ENCODE peak calls at places on chromosomes 5 and 9, in five cellular contexts. L is HCT116, K is endothelial cell of umbilical vein, O is fibroblast of lung, S is OCI-LY7. E is an unnamed sample.

GRCh38 chr9:15404171-15404570 is 18.5 kb upstream of the SNAPC3 start:
- DNase-seq in L (no peak), K (no peak), O (no peak), S (no peak), E (no peak)

GRCh38 chr9:93049491-93049890 is 9.0 kb upstream of the SUSD3 start:
- DNase-seq in L (no peak), K (no peak), O (no peak), S (no peak), E (no peak)

GRCh38 chr5:138336952-138337684 is 948 bp upstream of the FAM53C start:
- DNase-seq in L (peak), K (no peak), O (peak), S (no peak), E (no peak)

GRCh38 chr9:93427655-93428379 is 23.7 kb upstream of the FAM120A start:
- DNase-seq in L (no peak), K (no peak), O (no peak), S (no peak), E (no peak)

GRCh38 chr5:626850-627249 is 14.7 kb downstream of the CEP72 start:
- DNase-seq in L (no peak), K (no peak), O (peak), S (no peak), E (no peak)

GRCh38 chr9:93960221-93960970 is 5.2 kb upstream of the BARX1 start:
- DNase-seq in L (no peak), K (no peak), O (peak), S (no peak), E (no peak)

GRCh38 chr9:2043243-2043642 is 28.1 kb downstream of the SMARCA2 start:
- DNase-seq in L (no peak), K (no peak), O (no peak), S (no peak), E (no peak)

GRCh38 chr9:19379697-19380046 is 364 bp downstream of the RPS6 start:
- DNase-seq in L (no peak), K (peak), O (no peak), S (peak), E (no peak)

GRCh38 chr5:156523607-156524006 is 196.6 kb downstream of the SGCD start:
- DNase-seq in L (no peak), K (no peak), O (no peak), S (no peak), E (no peak)

GRCh38 chr5:79971156-79971555 is 19.9 kb downstream of the MTX3 start:
- DNase-seq in L (no peak), K (peak), O (peak), S (no peak), E (no peak)

GRCh38 chr5:96718635-96719077 is 56.5 kb downstream of the CAST start:
- DNase-seq in L (no peak), K (no peak), O (no peak), S (no peak), E (no peak)

GRCh38 chr9:13478235-13478634 is 198.7 kb upstream of the MPDZ start:
- DNase-seq in L (no peak), K (no peak), O (peak), S (no peak), E (no peak)

GRCh38 chr5:78509884-78510769 is 138.4 kb downstream of the LHFPL2 start:
- DNase-seq in L (no peak), K (peak), O (no peak), S (peak), E (no peak)

GRCh38 chr9:97972753-97973152 is 10.4 kb upstream of the ANP32B start:
- DNase-seq in L (no peak), K (no peak), O (no peak), S (no peak), E (no peak)
- H2AFZ ChIP-seq in L (no peak), K (no peak), O (no peak), S (no peak), E (no peak)

GRCh38 chr5:160119142-160119904 is at the start of gene PWWP2A:
- DNase-seq in L (peak), K (peak), O (peak), S (peak), E (peak)

GRCh38 chr5:160118349-160119141 is 705 bp downstream of the PWWP2A start:
- DNase-seq in L (no peak), K (no peak), O (peak), S (peak), E (peak)

GRCh38 chr5:160116991-160117390 is 2.3 kb downstream of the PWWP2A start:
- DNase-seq in L (no peak), K (no peak), O (no peak), S (no peak), E (no peak)

DNA sequence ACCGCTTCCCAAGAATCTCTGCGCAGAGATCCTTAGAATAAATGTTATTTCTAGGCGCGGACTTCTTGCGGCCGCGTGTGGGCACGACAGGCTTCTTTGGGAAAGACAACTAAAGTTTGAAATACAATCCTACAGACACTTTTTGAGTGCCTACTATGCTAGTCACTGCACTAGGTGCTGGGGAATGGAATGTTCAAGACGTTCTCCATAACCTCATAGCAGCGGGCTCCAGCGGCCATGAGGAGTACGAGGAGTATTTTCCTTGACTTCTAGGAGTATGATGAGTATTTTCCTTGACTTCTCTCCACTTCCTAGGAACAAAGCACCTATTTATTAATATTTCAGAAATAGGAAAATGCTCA is 636 bp upstream of the PWWP2A start:
- DNase-seq in L (no peak), K (no peak), O (no peak), S (no peak), E (no peak)
- TF ChIP-seq CTCF in L (no peak), K (peak), O (peak), S (no peak), E (no peak)

GRCh38 chr5:149063901-149064478 is 1.1 kb upstream of the SH3TC2 start:
- DNase-seq in L (no peak), K (no peak), O (no peak), S (no peak), E (peak)

GRCh38 chr5:149061341-149061740 is 1.5 kb downstream of the SH3TC2 start:
- DNase-seq in L (no peak), K (no peak), O (no peak), S (no peak), E (no peak)

GRCh38 chr5:149063017-149063687 is at the start of gene SH3TC2:
- DNase-seq in L (peak), K (peak), O (peak), S (no peak), E (peak)

GRCh38 chr5:149060325-149060724 is 2.5 kb downstream of the SH3TC2 start:
- DNase-seq in L (no peak), K (peak), O (no peak), S (no peak), E (peak)

GRCh38 chr5:149062371-149063016 is 368 bp downstream of the SH3TC2 start:
- DNase-seq in L (peak), K (peak), O (peak), S (no peak), E (peak)
- H2AFZ ChIP-seq in L (no peak), K (no peak), O (peak), S (no peak), E (no peak)

DNA sequence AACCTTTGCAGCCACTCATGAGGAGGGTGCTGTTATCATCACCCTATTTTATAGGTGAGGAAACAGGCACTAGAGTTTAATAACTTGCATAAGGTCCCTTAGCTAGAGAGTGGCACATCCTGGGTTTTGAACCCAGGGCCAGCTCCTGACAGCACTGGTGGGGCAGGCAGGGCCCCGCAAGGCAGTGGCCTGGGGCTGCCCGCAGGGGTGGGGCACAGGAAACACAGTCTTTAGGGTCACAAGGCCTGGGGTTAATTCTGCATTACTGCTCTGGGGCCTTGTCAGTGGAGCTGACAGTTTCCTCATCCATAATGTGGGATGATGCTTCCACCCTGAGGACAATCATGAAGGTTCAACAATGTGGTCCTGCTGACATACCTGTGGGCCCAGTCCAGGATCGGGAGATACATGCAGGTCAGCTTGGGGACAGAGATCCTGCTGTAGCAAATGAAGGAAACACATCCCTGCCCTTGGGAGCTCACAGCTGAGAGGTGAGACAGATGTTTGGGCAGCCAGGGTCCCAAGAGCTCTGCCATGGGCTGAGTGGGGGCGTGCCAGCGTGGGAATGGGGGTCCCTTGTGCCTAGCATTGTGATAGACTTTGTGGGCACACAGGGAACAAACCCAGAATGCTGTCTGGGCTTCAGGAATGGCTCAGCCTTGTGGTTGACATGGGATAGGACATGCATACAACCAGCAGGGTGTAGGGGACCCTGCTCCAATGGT is 14.7 kb downstream of the FGF18 start:
- DNase-seq in L (no peak), K (no peak), O (no peak), S (no peak), E (no peak)
- TF ChIP-seq CTCF in L (no peak), K (no peak), O (no peak), S (no peak), E (no peak)

GRCh38 chr5:157952374-157952685 is 93.4 kb upstream of the CLINT1 start:
- DNase-seq in L (no peak), K (no peak), O (no peak), S (no peak), E (no peak)

GRCh38 chr5:157951673-157952373 is 92.9 kb upstream of the CLINT1 start:
- DNase-seq in L (no peak), K (no peak), O (peak), S (no peak), E (no peak)

GRCh38 chr5:157947156-157947555 is 88.2 kb upstream of the CLINT1 start:
- DNase-seq in L (no peak), K (peak), O (no peak), S (no peak), E (no peak)

GRCh38 chr5:157948738-157949410 is 89.9 kb upstream of the CLINT1 start:
- DNase-seq in L (peak), K (peak), O (peak), S (peak), E (peak)

DNA sequence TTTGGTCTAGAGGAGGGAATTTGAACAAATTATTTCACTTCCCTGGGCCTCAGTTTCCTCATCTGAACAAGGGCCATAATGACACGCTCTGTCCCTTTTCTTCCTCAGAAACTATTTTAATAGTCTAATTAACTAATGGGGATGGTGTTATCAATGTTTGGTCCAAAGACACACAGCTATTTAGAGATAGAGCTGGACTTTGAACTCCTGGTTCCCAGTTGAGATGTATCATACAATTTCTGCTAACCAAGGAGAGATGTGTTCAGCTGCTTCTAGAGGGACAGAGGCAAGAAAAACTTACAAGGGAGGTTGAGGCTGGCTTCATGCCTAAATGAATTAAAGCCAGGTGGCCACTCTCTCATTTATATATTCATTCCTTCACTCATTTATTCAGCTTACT is 90.6 kb upstream of the CLINT1 start:
- DNase-seq in L (no peak), K (no peak), O (no peak), S (no peak), E (no peak)
- H2AFZ ChIP-seq in L (no peak), K (no peak), O (no peak), S (peak), E (no peak)

GRCh38 chr5:140075371-140075770 is 32.3 kb upstream of the NRG2 start:
- DNase-seq in L (no peak), K (no peak), O (peak), S (peak), E (no peak)
- TF ChIP-seq CTCF in L (peak), K (no peak), O (no peak), S (peak), E (peak)

DNA sequence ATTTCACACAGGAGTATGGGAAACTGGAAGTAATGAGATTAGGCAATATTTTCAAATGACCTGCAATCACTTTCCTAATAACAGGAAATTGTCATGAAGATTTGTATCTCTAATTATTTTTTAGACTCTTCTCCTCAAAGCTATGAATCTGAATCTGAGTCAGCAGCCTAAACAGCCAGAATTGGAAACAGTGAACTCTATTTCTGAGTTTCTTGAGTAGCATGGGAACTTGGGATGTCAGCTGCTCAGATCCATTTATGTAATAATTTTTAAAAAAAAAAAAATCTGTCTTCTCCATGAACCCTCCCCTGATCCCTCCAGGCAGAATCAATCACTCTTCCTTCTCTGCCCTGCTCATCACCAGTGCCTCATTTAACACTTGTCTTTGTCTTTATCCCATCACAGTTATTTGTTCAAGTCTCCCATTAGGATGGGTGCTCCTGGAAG is 187.0 kb downstream of the TTLL11 start:
- DNase-seq in L (no peak), K (peak), O (no peak), S (no peak), E (no peak)
- H2AFZ ChIP-seq in L (no peak), K (no peak), O (no peak), S (no peak), E (no peak)

GRCh38 chr9:37984672-37985611 is 81.0 kb upstream of the SLC25A51 start:
- DNase-seq in L (no peak), K (no peak), O (peak), S (no peak), E (no peak)
- TF ChIP-seq CTCF in L (no peak), K (no peak), O (no peak), S (no peak), E (no peak)